ENCODE peak calls at places on chromosomes 2 and 18, in four cellular contexts. F is A549, T is lung, N is adrenal gland. Y is an unnamed sample.

GRCh38 chr18:50099725-50100414 is 95.1 kb downstream of the MYO5B start:
- DNase-seq in F (no peak), T (no peak), N (no peak), Y (no peak)

GRCh38 chr2:134728163-134728562 is 9.4 kb upstream of the TMEM163 start:
- DNase-seq in F (no peak), T (no peak), N (no peak), Y (no peak)

GRCh38 chr2:210663574-210663973 is 107.2 kb downstream of the CPS1 start:
- DNase-seq in F (peak), T (no peak), N (no peak), Y (no peak)

GRCh38 chr18:7940976-7941375 is 373.9 kb downstream of the PTPRM start:
- DNase-seq in F (no peak), T (no peak), N (no peak), Y (no peak)

GRCh38 chr2:215736653-215737290 is 276.6 kb downstream of the MREG start:
- DNase-seq in F (peak), T (no peak), N (no peak), Y (no peak)

GRCh38 chr2:54570925-54571694 is 115.0 kb downstream of the SPTBN1 start:
- DNase-seq in F (peak), T (peak), N (peak), Y (no peak)

GRCh38 chr18:23718243-23718720 is 29.0 kb downstream of the LAMA3 start:
- DNase-seq in F (no peak), T (no peak), N (no peak), Y (no peak)

GRCh38 chr18:60259052-60259681 is 113.4 kb downstream of the MC4R start:
- DNase-seq in F (no peak), T (no peak), N (no peak), Y (no peak)

GRCh38 chr18:66553824-66554223 is 50.1 kb downstream of the CDH19 start:
- DNase-seq in F (no peak), T (no peak), N (no peak), Y (no peak)

GRCh38 chr18:71799016-71799673 is 745.0 kb downstream of the CBLN2 start:
- DNase-seq in F (no peak), T (no peak), N (no peak), Y (no peak)

GRCh38 chr2:25237764-25238163 is 69.4 kb upstream of the POMC start:
- DNase-seq in F (no peak), T (no peak), N (no peak), Y (no peak)

GRCh38 chr2:25233916-25234610 is 65.7 kb upstream of the POMC start:
- DNase-seq in F (no peak), T (no peak), N (no peak), Y (no peak)

GRCh38 chr2:25232248-25232825 is 64.0 kb upstream of the POMC start:
- DNase-seq in F (no peak), T (no peak), N (no peak), Y (no peak)

GRCh38 chr2:25236736-25237135 is 68.4 kb upstream of the POMC start:
- DNase-seq in F (no peak), T (no peak), N (peak), Y (no peak)

DNA sequence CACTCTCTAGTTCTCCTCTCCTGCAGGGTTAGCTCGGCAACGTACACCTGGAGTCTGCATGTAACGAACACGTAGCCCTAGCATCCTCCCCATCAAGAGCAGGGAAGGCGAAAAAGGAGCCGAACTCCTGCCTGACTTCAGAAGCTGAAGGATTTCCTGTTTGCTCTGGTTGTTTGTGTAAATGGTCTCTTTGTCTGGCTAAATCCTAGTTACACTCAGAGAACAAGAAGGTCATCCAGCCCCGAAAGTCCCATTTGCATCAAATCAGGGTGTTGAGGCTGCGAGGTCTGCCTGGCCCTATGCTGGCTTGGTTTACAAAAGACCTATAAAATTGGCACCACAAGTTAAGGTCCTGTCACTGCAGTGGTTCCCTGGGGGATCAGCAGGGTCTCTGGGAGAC is 66.4 kb upstream of the POMC start:
- DNase-seq in F (no peak), T (no peak), N (no peak), Y (no peak)
- H3K4me3 ChIP-seq in F (no peak), T (no peak), N (no peak), Y (no peak)

GRCh38 chr2:200179201-200179600 is 127.3 kb upstream of the SPATS2L start:
- DNase-seq in F (no peak), T (no peak), N (no peak), Y (no peak)

GRCh38 chr2:200177971-200178911 is 128.3 kb upstream of the SPATS2L start:
- DNase-seq in F (peak), T (no peak), N (no peak), Y (no peak)

GRCh38 chr2:200184748-200185574 is 121.5 kb upstream of the SPATS2L start:
- DNase-seq in F (no peak), T (no peak), N (no peak), Y (no peak)

GRCh38 chr2:200180943-200181342 is 125.5 kb upstream of the SPATS2L start:
- DNase-seq in F (no peak), T (no peak), N (no peak), Y (no peak)

GRCh38 chr2:200181732-200182131 is 124.8 kb upstream of the SPATS2L start:
- DNase-seq in F (no peak), T (no peak), N (no peak), Y (no peak)
- TF ChIP-seq CTCF in F (no peak), T (no peak), N (no peak), Y (no peak)

DNA sequence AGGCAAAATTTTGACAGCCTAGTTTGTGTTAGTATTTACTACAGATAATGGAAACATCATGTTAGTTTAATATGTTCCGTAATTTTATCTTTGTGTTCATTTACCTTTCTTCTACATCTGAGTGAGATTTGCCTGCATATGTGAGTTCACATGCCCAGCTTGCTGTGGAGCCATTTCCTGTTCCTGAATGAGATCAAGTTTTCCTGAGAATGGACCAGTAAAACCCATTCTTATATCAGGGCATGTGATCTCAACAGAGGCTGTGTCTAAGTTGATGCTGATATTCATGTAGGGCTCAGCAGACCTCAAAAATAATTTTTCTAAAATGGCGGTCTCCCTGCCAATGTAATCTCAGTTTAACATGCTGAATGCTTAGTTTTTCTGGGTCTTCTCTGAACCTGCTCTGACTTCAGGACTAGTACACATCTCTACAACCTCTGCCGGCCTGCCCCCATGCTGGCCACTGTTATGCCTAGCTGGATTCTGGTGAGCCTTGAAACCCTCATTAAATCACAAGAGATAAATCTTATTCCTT is 1.0 kb downstream of the IL1A start:
- DNase-seq in F (no peak), T (no peak), N (no peak), Y (no peak)
- H3K4me3 ChIP-seq in F (no peak), T (no peak), N (no peak), Y (no peak)

GRCh38 chr2:16652296-16653082 is 13.1 kb downstream of the CYRIA start:
- DNase-seq in F (no peak), T (peak), N (no peak), Y (peak)
- TF ChIP-seq CTCF in F (no peak), T (no peak), N (no peak), Y (no peak)

DNA sequence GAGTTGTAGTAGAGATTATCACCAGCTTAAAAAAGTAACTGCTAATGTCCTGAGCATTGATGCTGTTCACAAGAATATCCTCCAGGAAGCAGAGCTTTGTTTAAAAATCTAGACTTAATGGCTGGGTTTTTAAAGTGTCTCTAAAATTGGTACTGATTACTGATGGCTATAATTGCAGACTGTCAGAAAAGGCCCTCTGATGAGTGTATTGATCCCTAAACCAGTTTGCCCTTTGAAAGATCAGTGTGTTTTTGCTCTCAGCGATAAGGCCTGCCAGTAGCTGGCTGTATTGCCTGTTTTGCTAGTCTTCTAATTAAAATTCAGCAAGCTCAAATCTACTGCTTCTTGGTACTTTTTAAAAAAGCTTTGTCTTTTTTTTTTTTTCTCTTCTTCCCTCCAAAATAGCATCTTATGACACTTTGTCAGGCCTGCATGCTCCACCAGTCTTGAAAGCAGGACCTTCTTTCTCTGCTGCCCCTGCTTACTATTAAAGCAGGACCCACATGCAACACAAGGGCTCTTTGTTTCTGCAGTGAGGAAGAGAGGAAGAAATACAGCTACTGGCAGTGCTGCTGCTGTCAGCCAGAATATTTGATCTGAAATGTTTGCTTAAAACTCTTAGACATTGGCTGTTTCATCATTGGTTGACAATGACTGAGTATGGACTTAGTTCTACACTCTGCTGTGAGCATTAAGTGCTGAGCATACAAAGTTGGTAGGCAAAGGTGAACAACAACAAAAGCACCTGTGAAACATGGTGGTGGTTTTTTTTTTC is 1.8 kb downstream of the SEC11C start:
- DNase-seq in F (no peak), T (no peak), N (no peak), Y (no peak)
- H3K4me3 ChIP-seq in F (no peak), T (no peak), N (no peak), Y (no peak)

GRCh38 chr2:234191819-234192407 is 141.4 kb downstream of the SPP2 start:
- DNase-seq in F (peak), T (no peak), N (peak), Y (no peak)
- TF ChIP-seq CTCF in F (no peak), T (no peak), N (no peak), Y (no peak)

DNA sequence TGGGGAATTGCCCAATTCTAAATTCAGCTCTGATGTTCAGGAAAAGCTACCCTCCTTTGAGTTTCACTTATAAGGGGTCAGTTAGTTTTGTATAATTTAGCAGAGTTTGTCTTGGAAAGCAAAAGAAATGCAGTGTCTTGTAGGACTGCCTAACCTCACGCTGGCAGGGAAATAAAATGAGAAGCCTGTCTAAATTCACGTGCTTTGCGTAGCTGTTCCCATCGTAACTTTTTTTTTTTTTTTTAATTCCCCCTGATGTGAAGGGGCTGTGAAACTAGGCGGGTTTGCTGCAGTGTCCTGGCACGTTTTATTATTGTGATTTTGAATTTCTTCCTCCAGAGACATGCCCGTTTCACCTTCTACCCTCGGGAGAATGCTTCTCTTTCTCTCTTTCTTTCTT is 2.1 kb downstream of the MEIS1 start:
- DNase-seq in F (no peak), T (no peak), N (no peak), Y (no peak)
- H3K4me3 ChIP-seq in F (no peak), T (peak), N (peak), Y (peak)